ENCODE peak calls at places on chromosomes 13 and 19, in nine cellular contexts. V, P, S, E, R, L, C, Z and F are unnamed samples.

GRCh38 chr19:10288662-10289166 is 1.0 kb upstream of the ICAM5 start:
- DNase-seq in Z (peak; percentile 83), R (peak; percentile 47), S (no peak), E (no peak), P (no peak), V (no peak), C (peak; percentile 65), L (peak; percentile 58), F (peak; percentile 54)

GRCh38 chr19:34215006-34215665 is 39.2 kb upstream of the GARRE1 start:
- DNase-seq in S (no peak), E (no peak), P (no peak), L (no peak), C (no peak), V (no peak), Z (no peak), R (no peak), F (no peak)

GRCh38 chr13:85725433-85725832 is 73.8 kb downstream of the SLITRK6 start:
- DNase-seq in E (no peak), Z (no peak), C (no peak), R (no peak), P (no peak), V (no peak), S (no peak), L (no peak), F (no peak)

GRCh38 chr13:61685683-61686013 is 270.0 kb upstream of the PCDH20 start:
- DNase-seq in Z (no peak), S (no peak), E (no peak), C (peak; percentile 53), P (no peak), V (peak; percentile 8), L (peak; percentile 5), R (no peak), F (no peak)

GRCh38 chr13:36673838-36674326 is at the start of gene SERTM1:
- DNase-seq in S (no peak), R (no peak), E (no peak), L (no peak), C (peak; percentile 23), V (no peak), Z (peak; percentile 6), P (no peak), F (peak; percentile 11)

GRCh38 chr13:90510319-90510718 is 837.2 kb upstream of the MIR17HG start:
- DNase-seq in C (no peak), R (no peak), E (no peak), S (no peak), P (no peak), L (no peak), V (no peak), Z (peak; percentile 47), F (no peak)

GRCh38 chr13:42930136-42930535 is 61.9 kb downstream of the EPSTI1 start:
- DNase-seq in P (no peak), S (no peak), R (no peak), L (no peak), V (no peak), C (no peak), E (no peak), Z (no peak), F (no peak)

GRCh38 chr19:19345232-19345631 is 24.6 kb downstream of the MAU2 start:
- DNase-seq in P (no peak), V (no peak), E (no peak), C (no peak), L (no peak), R (no peak), Z (no peak), S (no peak), F (no peak)

GRCh38 chr19:35348909-35349611 is 1.4 kb downstream of the FFAR1 start:
- DNase-seq in Z (no peak), P (no peak), R (no peak), L (no peak), E (no peak), S (no peak), V (no peak), C (no peak), F (no peak)

GRCh38 chr19:9842834-9843625 is 7.9 kb downstream of the PIN1 start:
- DNase-seq in C (no peak), P (no peak), Z (no peak), V (peak; percentile 18), S (no peak), R (no peak), E (no peak), L (no peak), F (no peak)

GRCh38 chr13:20608438-20609020 is 41.6 kb downstream of the IFT88 start:
- DNase-seq in E (no peak), V (peak; percentile 41), S (no peak), C (no peak), L (no peak), R (peak; percentile 20), Z (no peak), P (no peak), F (peak; percentile 15)

GRCh38 chr19:18709546-18709945 is 26.1 kb downstream of the CRTC1 start:
- DNase-seq in E (no peak), Z (no peak), R (no peak), P (no peak), C (no peak), S (no peak), V (no peak), L (no peak), F (no peak)

GRCh38 chr19:2113436-2114211 is 16.9 kb downstream of the IZUMO4 start:
- DNase-seq in V (no peak), C (no peak), P (no peak), Z (peak; percentile 23), L (no peak), E (no peak), R (peak; percentile 27), S (no peak), F (peak; percentile 70)

GRCh38 chr13:31001647-31002046 is 69.2 kb downstream of the TEX26 start:
- DNase-seq in L (no peak), Z (no peak), V (no peak), E (no peak), R (peak; percentile 42), P (no peak), C (no peak), S (no peak), F (no peak)

GRCh38 chr19:51317381-51317780 is 5.9 kb downstream of the IGLON5 start:
- DNase-seq in C (no peak), L (no peak), V (no peak), P (no peak), S (no peak), R (peak; percentile 18), E (no peak), Z (no peak), F (no peak)

GRCh38 chr13:85638265-85638664 is 161.0 kb downstream of the SLITRK6 start:
- DNase-seq in S (no peak), Z (no peak), R (no peak), V (no peak), C (no peak), E (no peak), P (no peak), L (no peak), F (no peak)

GRCh38 chr13:111565400-111565799 is 245.0 kb downstream of the TEX29 start:
- DNase-seq in V (no peak), P (no peak), L (no peak), Z (no peak), C (no peak), R (no peak), E (no peak), S (no peak), F (no peak)

GRCh38 chr13:26482451-26483197 is 74.9 kb upstream of the WASF3 start:
- DNase-seq in L (peak; percentile 53), S (peak; percentile 43), Z (peak; percentile 71), E (peak; percentile 43), R (peak; percentile 64), C (peak; percentile 66), P (peak; percentile 28), V (peak; percentile 39), F (peak; percentile 68)

GRCh38 chr19:29283366-29283765 is 70.4 kb upstream of the UQCRFS1 start:
- DNase-seq in V (no peak), E (no peak), Z (no peak), P (no peak), S (no peak), R (no peak), C (no peak), L (no peak), F (no peak)

GRCh38 chr13:79404985-79405384 is 1.1 kb downstream of the RBM26 start:
- DNase-seq in R (no peak), P (no peak), E (no peak), L (no peak), C (no peak), Z (no peak), V (no peak), S (no peak), F (no peak)

GRCh38 chr19:42048992-42049391 is 21.0 kb downstream of the GRIK5 start:
- DNase-seq in P (no peak), S (no peak), L (no peak), E (no peak), C (peak; percentile 16), V (no peak), R (peak; percentile 59), Z (no peak), F (peak; percentile 57)

GRCh38 chr13:72960541-72960940 is 98.3 kb upstream of the KLF5 start:
- DNase-seq in Z (no peak), C (no peak), E (peak; percentile 28), P (no peak), R (no peak), V (no peak), L (no peak), S (no peak), F (no peak)

GRCh38 chr13:34853161-34853560 is 88.9 kb upstream of the NBEA start:
- DNase-seq in V (no peak), R (no peak), Z (no peak), C (no peak), P (no peak), L (no peak), S (no peak), E (no peak), F (no peak)

GRCh38 chr19:46109876-46110275 is 14.6 kb downstream of the IGFL3 start:
- DNase-seq in S (no peak), Z (no peak), C (no peak), P (no peak), V (no peak), R (no peak), E (no peak), L (no peak), F (no peak)

GRCh38 chr13:32947886-32948285 is 68.3 kb upstream of the KL start:
- DNase-seq in E (peak; percentile 4), Z (no peak), R (peak; percentile 11), C (no peak), V (no peak), P (no peak), S (no peak), L (no peak), F (no peak)

GRCh38 chr19:3604987-3605343 is 1.7 kb downstream of the TBXA2R start:
- DNase-seq in E (no peak), L (no peak), C (no peak), R (no peak), Z (no peak), P (no peak), V (no peak), S (no peak), F (no peak)

GRCh38 chr19:28466107-28467045 is 746.6 kb downstream of the UQCRFS1 start:
- DNase-seq in Z (peak; percentile 45), P (no peak), L (no peak), C (peak; percentile 46), R (peak; percentile 5), E (peak; percentile 75), V (peak; percentile 53), S (peak; percentile 59), F (peak; percentile 49)